ENCODE peak calls at places on chromosomes 11 and 22, in five cellular contexts. One of them, this sample, is unnamed.

GRCh38 chr11:100855466-100856067 is 168.5 kb downstream of the ARHGAP42 start:
- DNase-seq in NCI-H510A: no peak
- DNase-seq in Calu3: no peak
- DNase-seq in heart right ventricle: no peak
- DNase-seq in stimulated activated CD4-positive, alpha-beta T cell treated with anti-CD3 and anti-CD28 coated beads, Interleukin-4, amount 100 ng/mL, for 48 hours: no peak
- DNase-seq in this sample: no peak

GRCh38 chr11:8366316-8366715 is 102.6 kb upstream of the LMO1 start:
- DNase-seq in NCI-H510A: no peak
- DNase-seq in Calu3: no peak
- DNase-seq in heart right ventricle: no peak
- DNase-seq in stimulated activated CD4-positive, alpha-beta T cell treated with anti-CD3 and anti-CD28 coated beads, Interleukin-4, amount 100 ng/mL, for 48 hours: no peak
- DNase-seq in this sample: no peak

GRCh38 chr11:92865352-92865751 is 104.1 kb upstream of the MTNR1B start:
- DNase-seq in NCI-H510A: no peak
- DNase-seq in Calu3: no peak
- DNase-seq in heart right ventricle: no peak
- DNase-seq in stimulated activated CD4-positive, alpha-beta T cell treated with anti-CD3 and anti-CD28 coated beads, Interleukin-4, amount 100 ng/mL, for 48 hours: no peak
- DNase-seq in this sample: no peak

GRCh38 chr11:62402226-62402625 is 16.6 kb upstream of the SCGB1A1 start:
- DNase-seq in NCI-H510A: no peak
- DNase-seq in Calu3: no peak
- DNase-seq in heart right ventricle: peak
- DNase-seq in stimulated activated CD4-positive, alpha-beta T cell treated with anti-CD3 and anti-CD28 coated beads, Interleukin-4, amount 100 ng/mL, for 48 hours: peak
- DNase-seq in this sample: no peak

GRCh38 chr11:1260023-1260501 is 37.2 kb downstream of the MUC5B start:
- DNase-seq in NCI-H510A: no peak
- DNase-seq in Calu3: peak
- DNase-seq in heart right ventricle: no peak
- DNase-seq in stimulated activated CD4-positive, alpha-beta T cell treated with anti-CD3 and anti-CD28 coated beads, Interleukin-4, amount 100 ng/mL, for 48 hours: peak
- DNase-seq in this sample: no peak

GRCh38 chr11:24198458-24198857 is 298.4 kb upstream of the LUZP2 start:
- DNase-seq in NCI-H510A: no peak
- DNase-seq in Calu3: no peak
- DNase-seq in heart right ventricle: no peak
- DNase-seq in stimulated activated CD4-positive, alpha-beta T cell treated with anti-CD3 and anti-CD28 coated beads, Interleukin-4, amount 100 ng/mL, for 48 hours: no peak
- DNase-seq in this sample: no peak

GRCh38 chr11:62233730-62234129 is 8.3 kb upstream of the SCGB1D2 start:
- DNase-seq in NCI-H510A: no peak
- DNase-seq in Calu3: no peak
- DNase-seq in heart right ventricle: no peak
- DNase-seq in stimulated activated CD4-positive, alpha-beta T cell treated with anti-CD3 and anti-CD28 coated beads, Interleukin-4, amount 100 ng/mL, for 48 hours: no peak
- DNase-seq in this sample: no peak

GRCh38 chr11:75184051-75184450 is 33.1 kb downstream of the SLCO2B1 start:
- DNase-seq in NCI-H510A: no peak
- DNase-seq in Calu3: no peak
- DNase-seq in heart right ventricle: no peak
- DNase-seq in stimulated activated CD4-positive, alpha-beta T cell treated with anti-CD3 and anti-CD28 coated beads, Interleukin-4, amount 100 ng/mL, for 48 hours: no peak
- DNase-seq in this sample: no peak

GRCh38 chr22:47596176-47596690 is 833.8 kb downstream of the TBC1D22A start:
- DNase-seq in NCI-H510A: no peak
- DNase-seq in Calu3: no peak
- DNase-seq in heart right ventricle: no peak
- DNase-seq in stimulated activated CD4-positive, alpha-beta T cell treated with anti-CD3 and anti-CD28 coated beads, Interleukin-4, amount 100 ng/mL, for 48 hours: no peak
- DNase-seq in this sample: peak

GRCh38 chr11:48024635-48025071 is 44.3 kb downstream of the PTPRJ start:
- DNase-seq in NCI-H510A: no peak
- DNase-seq in Calu3: no peak
- DNase-seq in heart right ventricle: no peak
- DNase-seq in stimulated activated CD4-positive, alpha-beta T cell treated with anti-CD3 and anti-CD28 coated beads, Interleukin-4, amount 100 ng/mL, for 48 hours: no peak
- DNase-seq in this sample: no peak

GRCh38 chr11:30749268-30749667 is 163.1 kb upstream of the MPPED2 start:
- DNase-seq in NCI-H510A: no peak
- DNase-seq in Calu3: no peak
- DNase-seq in heart right ventricle: no peak
- DNase-seq in stimulated activated CD4-positive, alpha-beta T cell treated with anti-CD3 and anti-CD28 coated beads, Interleukin-4, amount 100 ng/mL, for 48 hours: no peak
- DNase-seq in this sample: no peak

GRCh38 chr11:3202759-3203158 is 15.9 kb downstream of the MRGPRG start:
- DNase-seq in NCI-H510A: no peak
- DNase-seq in Calu3: no peak
- DNase-seq in heart right ventricle: no peak
- DNase-seq in stimulated activated CD4-positive, alpha-beta T cell treated with anti-CD3 and anti-CD28 coated beads, Interleukin-4, amount 100 ng/mL, for 48 hours: no peak
- DNase-seq in this sample: no peak

GRCh38 chr11:74937696-74938475 is 11.0 kb downstream of the XRRA1 start:
- DNase-seq in NCI-H510A: no peak
- DNase-seq in Calu3: no peak
- DNase-seq in heart right ventricle: no peak
- DNase-seq in stimulated activated CD4-positive, alpha-beta T cell treated with anti-CD3 and anti-CD28 coated beads, Interleukin-4, amount 100 ng/mL, for 48 hours: no peak
- DNase-seq in this sample: no peak

GRCh38 chr11:15157738-15158137 is 43.0 kb downstream of the INSC start:
- DNase-seq in NCI-H510A: no peak
- DNase-seq in Calu3: no peak
- DNase-seq in heart right ventricle: no peak
- DNase-seq in stimulated activated CD4-positive, alpha-beta T cell treated with anti-CD3 and anti-CD28 coated beads, Interleukin-4, amount 100 ng/mL, for 48 hours: no peak
- DNase-seq in this sample: no peak

GRCh38 chr11:5046754-5047330 is 516 bp downstream of the OR52J3 start:
- DNase-seq in NCI-H510A: no peak
- DNase-seq in Calu3: no peak
- DNase-seq in heart right ventricle: no peak
- DNase-seq in stimulated activated CD4-positive, alpha-beta T cell treated with anti-CD3 and anti-CD28 coated beads, Interleukin-4, amount 100 ng/mL, for 48 hours: no peak
- DNase-seq in this sample: no peak

GRCh38 chr11:35237860-35238715 is 99.1 kb downstream of the CD44 start:
- DNase-seq in NCI-H510A: peak
- DNase-seq in Calu3: peak
- DNase-seq in heart right ventricle: peak
- DNase-seq in stimulated activated CD4-positive, alpha-beta T cell treated with anti-CD3 and anti-CD28 coated beads, Interleukin-4, amount 100 ng/mL, for 48 hours: peak
- DNase-seq in this sample: no peak

GRCh38 chr11:134261626-134262488 is 8.5 kb downstream of the ACAD8 start:
- DNase-seq in NCI-H510A: no peak
- DNase-seq in Calu3: peak
- DNase-seq in heart right ventricle: no peak
- DNase-seq in stimulated activated CD4-positive, alpha-beta T cell treated with anti-CD3 and anti-CD28 coated beads, Interleukin-4, amount 100 ng/mL, for 48 hours: no peak
- DNase-seq in this sample: no peak

GRCh38 chr11:102287963-102288744 is 29.1 kb upstream of the BIRC3 start:
- DNase-seq in NCI-H510A: peak
- DNase-seq in Calu3: peak
- DNase-seq in heart right ventricle: peak
- DNase-seq in stimulated activated CD4-positive, alpha-beta T cell treated with anti-CD3 and anti-CD28 coated beads, Interleukin-4, amount 100 ng/mL, for 48 hours: no peak
- DNase-seq in this sample: no peak

GRCh38 chr11:44244649-44245308 is 65.2 kb downstream of the ALX4 start:
- DNase-seq in NCI-H510A: no peak
- DNase-seq in Calu3: no peak
- DNase-seq in heart right ventricle: no peak
- DNase-seq in stimulated activated CD4-positive, alpha-beta T cell treated with anti-CD3 and anti-CD28 coated beads, Interleukin-4, amount 100 ng/mL, for 48 hours: no peak
- DNase-seq in this sample: no peak

GRCh38 chr11:132686827-132687370 is 845.4 kb downstream of the OPCML start:
- DNase-seq in NCI-H510A: no peak
- DNase-seq in Calu3: no peak
- DNase-seq in heart right ventricle: peak
- DNase-seq in stimulated activated CD4-positive, alpha-beta T cell treated with anti-CD3 and anti-CD28 coated beads, Interleukin-4, amount 100 ng/mL, for 48 hours: no peak
- DNase-seq in this sample: no peak

GRCh38 chr11:82814379-82814778 is 80.7 kb upstream of the FAM181B start:
- DNase-seq in NCI-H510A: no peak
- DNase-seq in Calu3: no peak
- DNase-seq in heart right ventricle: no peak
- DNase-seq in stimulated activated CD4-positive, alpha-beta T cell treated with anti-CD3 and anti-CD28 coated beads, Interleukin-4, amount 100 ng/mL, for 48 hours: no peak
- DNase-seq in this sample: no peak